ENCODE peak calls at places on chromosomes 16 and 17, in nine cellular contexts. K is activated naive CD8-positive, alpha-beta T cell treated with anti-CD3 and anti-CD28 coated beads, Interleukin-2, amount 10 ng/mL, durations not matched to agents 7 days and 5 days; Y is NCI-H460; C is GM12865; W is head of caudate nucleus; H is SW 1271; P is type B pancreatic cell; X is AG09319; M is T-helper 17 cell. Q is an unnamed sample.

GRCh38 chr16:80664226-80664625 is 123.4 kb downstream of the DYNLRB2 start:
- DNase-seq in K (no peak), Y (no peak), C (no peak), W (no peak), H (no peak), P (no peak), X (no peak), M (no peak), Q (no peak)

GRCh38 chr17:2412561-2413021 is 11.7 kb upstream of the MNT start:
- DNase-seq in K (no peak), Y (no peak), C (no peak), W (no peak), H (no peak), P (no peak), X (no peak), M (no peak), Q (no peak)

GRCh38 chr16:53743149-53743566 is 39.2 kb downstream of the FTO start:
- DNase-seq in K (no peak), Y (peak), C (peak), W (no peak), H (no peak), P (no peak), X (no peak), M (no peak), Q (peak)

GRCh38 chr17:42677921-42678781 is 1.4 kb upstream of the PLEKHH3 start:
- DNase-seq in K (peak), Y (peak), C (peak), W (peak), H (peak), P (peak), X (no peak), M (peak), Q (peak)

GRCh38 chr17:69828087-69828486 is 246.9 kb upstream of the KCNJ16 start:
- DNase-seq in K (no peak), Y (no peak), C (no peak), W (no peak), H (no peak), P (no peak), X (no peak), M (no peak), Q (peak)

GRCh38 chr16:84033251-84034195 is 9.1 kb downstream of the SLC38A8 start:
- DNase-seq in K (no peak), Y (no peak), C (no peak), W (no peak), H (no peak), P (no peak), X (no peak), M (no peak), Q (no peak)

GRCh38 chr16:88120812-88121211 is 169.6 kb downstream of the BANP start:
- DNase-seq in K (no peak), Y (no peak), C (no peak), W (no peak), H (no peak), P (no peak), X (no peak), M (no peak), Q (no peak)

GRCh38 chr16:56657555-56658430 is at the start of gene MT1F:
- DNase-seq in K (peak), Y (peak), C (peak), W (peak), H (no peak), P (no peak), X (no peak), M (peak), Q (no peak)